ENCODE peak calls at places on chromosomes 11 and 22, in six cellular contexts. One of them, this sample, is unnamed.

GRCh38 chr11:82634091-82634490 is 99.6 kb downstream of the FAM181B start:
- DNase-seq in psoas muscle: no peak
- DNase-seq in uterus: no peak
- DNase-seq in astrocyte of the spinal cord: no peak
- DNase-seq in A673: no peak
- DNase-seq in NB4: no peak
- DNase-seq in this sample: no peak

GRCh38 chr11:66299189-66299588 is 7.5 kb downstream of the TMEM151A start:
- DNase-seq in psoas muscle: no peak
- DNase-seq in astrocyte of the spinal cord: no peak
- DNase-seq in NB4: no peak
- DNase-seq in A673: no peak
- DNase-seq in uterus: no peak
- DNase-seq in this sample: no peak

GRCh38 chr22:23218867-23219251 is 38.5 kb downstream of the BCR start:
- DNase-seq in A673: peak
- DNase-seq in astrocyte of the spinal cord: peak
- DNase-seq in NB4: peak
- DNase-seq in psoas muscle: no peak
- DNase-seq in uterus: no peak
- DNase-seq in this sample: peak

GRCh38 chr11:124716596-124716995 is 23.1 kb upstream of the NRGN start:
- DNase-seq in uterus: no peak
- DNase-seq in astrocyte of the spinal cord: peak
- DNase-seq in NB4: no peak
- DNase-seq in psoas muscle: no peak
- DNase-seq in A673: peak
- DNase-seq in this sample: no peak

GRCh38 chr11:131465746-131466145 is 95.3 kb downstream of the NTM start:
- DNase-seq in uterus: no peak
- DNase-seq in psoas muscle: no peak
- DNase-seq in astrocyte of the spinal cord: no peak
- DNase-seq in NB4: peak
- DNase-seq in A673: no peak
- DNase-seq in this sample: no peak

GRCh38 chr11:125110996-125111340 is 458 bp downstream of the TMEM218 start:
- DNase-seq in astrocyte of the spinal cord: no peak
- DNase-seq in uterus: no peak
- DNase-seq in psoas muscle: no peak
- DNase-seq in A673: peak
- DNase-seq in NB4: no peak
- DNase-seq in this sample: no peak

GRCh38 chr11:134950692-134951304 is 538.8 kb upstream of the B3GAT1 start:
- DNase-seq in astrocyte of the spinal cord: peak
- DNase-seq in NB4: no peak
- DNase-seq in A673: no peak
- DNase-seq in psoas muscle: no peak
- DNase-seq in uterus: no peak
- DNase-seq in this sample: no peak

GRCh38 chr11:61079416-61080150 is 22.7 kb upstream of the CD5 start:
- DNase-seq in psoas muscle: no peak
- DNase-seq in uterus: no peak
- DNase-seq in A673: no peak
- DNase-seq in NB4: no peak
- DNase-seq in astrocyte of the spinal cord: no peak
- DNase-seq in this sample: no peak

GRCh38 chr11:81104051-81104450 is 1629.6 kb downstream of the FAM181B start:
- DNase-seq in A673: no peak
- DNase-seq in astrocyte of the spinal cord: no peak
- DNase-seq in uterus: no peak
- DNase-seq in psoas muscle: no peak
- DNase-seq in NB4: no peak
- DNase-seq in this sample: no peak

GRCh38 chr11:11010624-11011127 is 152.8 kb upstream of the ZBED5 start:
- DNase-seq in astrocyte of the spinal cord: peak
- DNase-seq in A673: peak
- DNase-seq in NB4: no peak
- DNase-seq in psoas muscle: peak
- DNase-seq in uterus: peak
- DNase-seq in this sample: no peak

GRCh38 chr11:6315811-6316425 is 4.4 kb downstream of the CAVIN3 start:
- DNase-seq in astrocyte of the spinal cord: peak
- DNase-seq in A673: peak
- DNase-seq in psoas muscle: peak
- DNase-seq in uterus: peak
- DNase-seq in NB4: peak
- DNase-seq in this sample: peak

GRCh38 chr11:12692238-12693074 is 18.2 kb downstream of the TEAD1 start:
- DNase-seq in NB4: no peak
- DNase-seq in astrocyte of the spinal cord: peak
- DNase-seq in psoas muscle: peak
- DNase-seq in uterus: peak
- DNase-seq in A673: peak
- DNase-seq in this sample: no peak

GRCh38 chr11:133694701-133695100 is 150.6 kb downstream of the SPATA19 start:
- DNase-seq in astrocyte of the spinal cord: no peak
- DNase-seq in NB4: no peak
- DNase-seq in uterus: no peak
- DNase-seq in A673: no peak
- DNase-seq in psoas muscle: no peak
- DNase-seq in this sample: no peak

GRCh38 chr11:9016916-9017642 is 13.3 kb upstream of the NRIP3 start:
- DNase-seq in psoas muscle: no peak
- DNase-seq in A673: no peak
- DNase-seq in NB4: no peak
- DNase-seq in uterus: no peak
- DNase-seq in astrocyte of the spinal cord: no peak
- DNase-seq in this sample: no peak

GRCh38 chr11:59918987-59919589 is 19.1 kb upstream of the OOSP1 start:
- DNase-seq in uterus: no peak
- DNase-seq in A673: peak
- DNase-seq in psoas muscle: no peak
- DNase-seq in astrocyte of the spinal cord: peak
- DNase-seq in NB4: peak
- DNase-seq in this sample: no peak

GRCh38 chr11:44409558-44410236 is 99.8 kb upstream of the ALX4 start:
- DNase-seq in uterus: no peak
- DNase-seq in psoas muscle: no peak
- DNase-seq in A673: no peak
- DNase-seq in NB4: no peak
- DNase-seq in astrocyte of the spinal cord: no peak
- DNase-seq in this sample: no peak

GRCh38 chr11:79229047-79229446 is 211.8 kb downstream of the TENM4 start:
- DNase-seq in uterus: no peak
- DNase-seq in NB4: no peak
- DNase-seq in A673: no peak
- DNase-seq in astrocyte of the spinal cord: no peak
- DNase-seq in psoas muscle: no peak
- DNase-seq in this sample: no peak

DNA sequence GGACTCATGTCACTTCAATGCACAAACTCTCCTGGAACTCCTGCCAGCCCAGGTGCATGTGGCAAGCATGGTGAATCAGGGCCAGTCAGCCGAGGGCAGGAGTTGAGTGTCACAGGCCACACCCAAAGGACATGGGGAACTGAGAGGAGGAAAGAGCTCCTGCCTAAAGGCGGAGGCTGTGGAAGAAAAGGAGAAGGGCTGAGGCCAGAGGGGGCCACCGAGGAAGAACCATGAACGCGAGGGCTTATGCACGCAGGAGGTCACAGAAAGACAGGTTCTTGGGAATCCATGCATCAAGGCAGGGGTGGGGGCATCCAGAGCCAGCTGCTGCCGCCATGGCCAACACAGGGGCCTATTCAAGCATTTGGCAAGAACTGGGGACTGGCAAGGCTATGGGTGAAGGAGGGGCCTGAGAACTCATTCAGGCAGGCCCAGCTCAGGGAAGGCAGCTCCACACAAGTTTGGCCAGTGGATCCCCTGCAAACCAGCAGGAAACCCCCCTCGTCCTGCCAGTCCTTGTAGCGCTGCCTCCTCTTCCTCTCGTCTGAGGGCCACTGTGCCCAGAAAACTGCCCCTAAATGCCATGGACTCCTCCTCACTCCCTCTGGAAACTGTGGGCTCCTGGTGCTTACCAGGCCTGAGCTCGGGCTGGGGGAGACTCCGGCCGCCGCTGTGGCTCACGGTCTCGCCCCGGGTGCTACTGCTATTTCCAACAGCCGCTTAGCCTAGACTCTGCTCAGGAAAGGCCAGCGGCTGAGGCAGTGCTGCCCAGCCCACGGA is 15.4 kb downstream of the PPM1F start:
- DNase-seq in NB4: peak
- DNase-seq in uterus: no peak
- DNase-seq in A673: no peak
- DNase-seq in psoas muscle: peak
- DNase-seq in astrocyte of the spinal cord: no peak
- DNase-seq in this sample: peak
- H3K4me3 ChIP-seq in NB4: no peak
- H3K4me3 ChIP-seq in uterus: peak
- H3K4me3 ChIP-seq in A673: no peak
- H3K4me3 ChIP-seq in psoas muscle: peak
- H3K4me3 ChIP-seq in astrocyte of the spinal cord: no peak
- H3K4me3 ChIP-seq in this sample: peak

GRCh38 chr11:4496555-4497248 is 14.3 kb downstream of the OR52K1 start:
- DNase-seq in A673: no peak
- DNase-seq in psoas muscle: no peak
- DNase-seq in NB4: no peak
- DNase-seq in astrocyte of the spinal cord: no peak
- DNase-seq in uterus: no peak
- DNase-seq in this sample: no peak
- H3K4me3 ChIP-seq in A673: no peak
- H3K4me3 ChIP-seq in psoas muscle: no peak
- H3K4me3 ChIP-seq in NB4: no peak
- H3K4me3 ChIP-seq in astrocyte of the spinal cord: no peak
- H3K4me3 ChIP-seq in uterus: no peak
- H3K4me3 ChIP-seq in this sample: no peak

GRCh38 chr22:37222440-37222971 is 10.2 kb upstream of the SSTR3 start:
- DNase-seq in astrocyte of the spinal cord: no peak
- DNase-seq in A673: no peak
- DNase-seq in uterus: no peak
- DNase-seq in psoas muscle: no peak
- DNase-seq in NB4: peak
- DNase-seq in this sample: peak

GRCh38 chr22:37225481-37225880 is 13.2 kb upstream of the SSTR3 start:
- DNase-seq in uterus: no peak
- DNase-seq in NB4: peak
- DNase-seq in A673: peak
- DNase-seq in astrocyte of the spinal cord: no peak
- DNase-seq in psoas muscle: no peak
- DNase-seq in this sample: peak

GRCh38 chr22:37224757-37225420 is 12.6 kb upstream of the SSTR3 start:
- DNase-seq in astrocyte of the spinal cord: no peak
- DNase-seq in psoas muscle: no peak
- DNase-seq in NB4: no peak
- DNase-seq in uterus: no peak
- DNase-seq in A673: no peak
- DNase-seq in this sample: no peak

GRCh38 chr22:37226087-37226486 is 13.8 kb upstream of the SSTR3 start:
- DNase-seq in A673: no peak
- DNase-seq in uterus: no peak
- DNase-seq in astrocyte of the spinal cord: no peak
- DNase-seq in NB4: no peak
- DNase-seq in psoas muscle: no peak
- DNase-seq in this sample: no peak

GRCh38 chr22:37223965-37224551 is 11.8 kb upstream of the SSTR3 start:
- DNase-seq in astrocyte of the spinal cord: no peak
- DNase-seq in NB4: no peak
- DNase-seq in uterus: no peak
- DNase-seq in A673: no peak
- DNase-seq in psoas muscle: no peak
- DNase-seq in this sample: no peak
- H3K4me3 ChIP-seq in astrocyte of the spinal cord: no peak
- H3K4me3 ChIP-seq in NB4: no peak
- H3K4me3 ChIP-seq in uterus: no peak
- H3K4me3 ChIP-seq in A673: no peak
- H3K4me3 ChIP-seq in psoas muscle: no peak
- H3K4me3 ChIP-seq in this sample: peak

DNA sequence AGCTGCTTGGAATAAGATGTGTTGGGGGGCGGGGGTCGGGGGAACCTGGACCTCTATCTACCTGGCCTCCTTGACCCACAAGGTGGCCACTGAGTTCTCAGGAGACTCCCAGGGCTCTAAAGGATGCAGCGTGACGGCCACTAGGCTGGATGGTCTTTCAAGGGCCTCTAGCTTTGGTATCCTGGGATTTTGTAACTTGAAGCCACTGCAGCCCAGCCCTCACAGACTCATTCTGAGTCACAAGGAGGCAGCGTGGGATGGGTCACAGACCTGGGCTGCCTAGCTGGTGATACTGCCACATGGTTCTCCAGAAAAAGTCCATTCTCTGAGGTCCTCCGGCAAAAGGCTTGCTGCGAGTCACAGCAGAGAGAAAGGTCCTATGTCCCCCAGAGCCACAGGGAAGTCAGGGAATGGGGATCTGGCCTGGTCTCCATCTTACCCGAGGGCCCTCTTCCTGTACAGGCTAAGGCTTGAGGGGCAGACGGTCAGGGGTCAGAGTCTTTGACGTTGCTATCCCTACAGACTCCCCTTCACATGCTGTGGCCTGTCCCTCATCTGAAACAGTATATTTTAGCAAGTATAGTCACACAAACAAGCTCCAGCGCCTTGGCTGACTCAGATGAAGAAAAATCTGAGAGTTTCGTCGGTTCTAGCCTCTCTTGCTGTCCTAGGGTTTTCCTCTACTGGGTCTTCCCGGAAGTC is 52.4 kb downstream of the KCNC1 start:
- DNase-seq in astrocyte of the spinal cord: peak
- DNase-seq in NB4: no peak
- DNase-seq in uterus: no peak
- DNase-seq in psoas muscle: no peak
- DNase-seq in A673: no peak
- DNase-seq in this sample: no peak
- H3K4me3 ChIP-seq in astrocyte of the spinal cord: no peak
- H3K4me3 ChIP-seq in NB4: no peak
- H3K4me3 ChIP-seq in uterus: no peak
- H3K4me3 ChIP-seq in psoas muscle: no peak
- H3K4me3 ChIP-seq in A673: no peak
- H3K4me3 ChIP-seq in this sample: no peak

DNA sequence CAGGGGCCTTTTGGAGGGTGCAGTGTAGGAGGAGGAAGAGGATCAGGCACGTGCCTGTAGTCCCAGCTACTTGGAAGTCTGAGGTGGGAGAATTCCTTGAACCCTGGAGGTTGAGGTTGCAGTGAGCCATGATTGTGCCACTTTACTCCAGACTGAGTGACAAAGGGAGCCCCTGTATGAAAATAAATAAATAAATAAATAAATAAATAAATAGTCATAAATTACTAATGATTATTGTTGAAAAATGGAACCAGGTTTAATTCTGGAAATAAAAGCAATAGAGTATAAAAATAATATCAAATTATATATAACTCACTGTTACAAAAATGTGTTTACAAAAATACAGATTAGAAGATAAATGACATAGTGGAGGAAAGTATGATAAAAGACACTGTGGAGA is 37.9 kb downstream of the GRIA4 start:
- DNase-seq in uterus: no peak
- DNase-seq in A673: no peak
- DNase-seq in NB4: no peak
- DNase-seq in astrocyte of the spinal cord: no peak
- DNase-seq in psoas muscle: no peak
- DNase-seq in this sample: no peak
- H3K4me3 ChIP-seq in uterus: no peak
- H3K4me3 ChIP-seq in A673: no peak
- H3K4me3 ChIP-seq in NB4: no peak
- H3K4me3 ChIP-seq in astrocyte of the spinal cord: no peak
- H3K4me3 ChIP-seq in psoas muscle: no peak
- H3K4me3 ChIP-seq in this sample: no peak

GRCh38 chr11:2137202-2138071 is 1.8 kb downstream of the IGF2 start:
- DNase-seq in NB4: no peak
- DNase-seq in A673: no peak
- DNase-seq in psoas muscle: peak
- DNase-seq in uterus: peak
- DNase-seq in astrocyte of the spinal cord: peak
- DNase-seq in this sample: no peak
- H3K4me3 ChIP-seq in NB4: no peak
- H3K4me3 ChIP-seq in A673: no peak
- H3K4me3 ChIP-seq in psoas muscle: peak
- H3K4me3 ChIP-seq in uterus: peak
- H3K4me3 ChIP-seq in astrocyte of the spinal cord: peak
- H3K4me3 ChIP-seq in this sample: peak